ENCODE peak calls at places on chromosome 13, in nine cellular contexts. N, R, U, K, C, Y, P, M and E are unnamed samples.

GRCh38 chr13:111531505-111531904 is 211.1 kb downstream of the TEX29 start:
- DNase-seq in M (peak; percentile 20), N (no peak), K (no peak), C (no peak), U (peak; percentile 36), P (no peak), Y (no peak), R (no peak), E (peak; percentile 9)

GRCh38 chr13:78499802-78500201 is 103.5 kb downstream of the POU4F1 start:
- DNase-seq in P (no peak), Y (peak; percentile 68), M (no peak), C (no peak), K (no peak), N (no peak), R (no peak), U (no peak), E (no peak)

GRCh38 chr13:40583738-40584137 is 82.7 kb downstream of the FOXO1 start:
- DNase-seq in R (no peak), K (no peak), P (no peak), Y (no peak), N (no peak), C (no peak), U (no peak), M (no peak), E (no peak)

GRCh38 chr13:27526516-27526915 is 76.2 kb upstream of the MTIF3 start:
- DNase-seq in M (no peak), K (no peak), R (no peak), N (no peak), Y (no peak), P (no peak), C (no peak), U (no peak), E (no peak)

GRCh38 chr13:29754486-29754806 is 96.0 kb downstream of the UBL3 start:
- DNase-seq in U (no peak), N (no peak), R (no peak), K (peak; percentile 16), M (peak; percentile 33), P (no peak), Y (peak; percentile 79), C (no peak), E (no peak)

GRCh38 chr13:112605531-112605990 is 17.6 kb upstream of the TUBGCP3 start:
- DNase-seq in Y (peak; percentile 44), N (no peak), R (no peak), P (peak; percentile 68), M (no peak), C (no peak), K (no peak), U (no peak), E (no peak)

GRCh38 chr13:75996582-75996981 is 360.5 kb downstream of the LMO7 start:
- DNase-seq in R (no peak), C (no peak), M (no peak), N (no peak), P (no peak), K (no peak), Y (no peak), U (no peak), E (no peak)

GRCh38 chr13:42036711-42037110 is 11.7 kb upstream of the DGKH start:
- DNase-seq in U (no peak), R (no peak), P (no peak), Y (no peak), C (no peak), K (no peak), M (no peak), N (no peak), E (no peak)

GRCh38 chr13:66665991-66666390 is 564.1 kb downstream of the PCDH9 start:
- DNase-seq in K (peak; percentile 93), P (no peak), C (no peak), Y (peak; percentile 30), N (no peak), M (peak; percentile 77), R (no peak), U (peak; percentile 7), E (no peak)

GRCh38 chr13:60604058-60604457 is 207.0 kb downstream of the TDRD3 start:
- DNase-seq in P (no peak), N (no peak), C (no peak), R (no peak), M (no peak), U (no peak), Y (no peak), K (no peak), E (no peak)

GRCh38 chr13:44014501-44014900 is 134.8 kb downstream of the LACC1 start:
- DNase-seq in P (no peak), U (no peak), M (no peak), Y (no peak), N (no peak), R (no peak), C (no peak), K (no peak), E (no peak)

GRCh38 chr13:48531416-48532145 is 1.3 kb downstream of the RCBTB2 start:
- DNase-seq in K (no peak), Y (no peak), P (no peak), U (peak; percentile 31), C (no peak), N (no peak), R (no peak), M (no peak), E (peak; percentile 50)

GRCh38 chr13:111516712-111517640 is 196.5 kb downstream of the TEX29 start:
- DNase-seq in N (no peak), C (no peak), M (no peak), P (peak; percentile 59), Y (no peak), R (peak; percentile 25), U (no peak), K (no peak), E (no peak)

GRCh38 chr13:67229438-67230242 is 496 bp downstream of the PCDH9 start:
- DNase-seq in M (peak; percentile 20), P (no peak), C (no peak), U (no peak), Y (peak; percentile 10), R (no peak), K (no peak), N (no peak), E (no peak)

GRCh38 chr13:89496478-89496877 is 1825.3 kb downstream of the SLITRK5 start:
- DNase-seq in U (no peak), K (no peak), N (no peak), P (no peak), M (no peak), Y (no peak), R (no peak), C (no peak), E (no peak)

GRCh38 chr13:42875448-42876269 is 94.3 kb downstream of the FAM216B start:
- DNase-seq in Y (peak; percentile 91), M (peak; percentile 69), U (no peak), R (no peak), K (peak; percentile 56), N (no peak), P (no peak), C (no peak), E (no peak)

GRCh38 chr13:109862627-109863026 is 76.2 kb upstream of the IRS2 start:
- DNase-seq in N (no peak), C (no peak), P (no peak), M (peak; percentile 63), U (no peak), K (no peak), Y (no peak), R (no peak), E (no peak)

GRCh38 chr13:33018886-33019285 is 2.7 kb downstream of the KL start:
- DNase-seq in R (no peak), M (no peak), N (no peak), Y (no peak), C (no peak), K (no peak), U (no peak), P (no peak), E (no peak)
- H3K27me3 ChIP-seq in R (peaks cover 71% of the 10 kb centered on the region), M (peaks cover 24% of the 10 kb centered on the region), N (no peaks in the 10 kb centered on the region), Y (peaks cover 53% of the 10 kb centered on the region), C (no peaks in the 10 kb centered on the region), K (no peaks in the 10 kb centered on the region), U (peaks cover 8% of the 10 kb centered on the region), P (peaks cover 50% of the 10 kb centered on the region), E (peaks cover 7% of the 10 kb centered on the region)

DNA sequence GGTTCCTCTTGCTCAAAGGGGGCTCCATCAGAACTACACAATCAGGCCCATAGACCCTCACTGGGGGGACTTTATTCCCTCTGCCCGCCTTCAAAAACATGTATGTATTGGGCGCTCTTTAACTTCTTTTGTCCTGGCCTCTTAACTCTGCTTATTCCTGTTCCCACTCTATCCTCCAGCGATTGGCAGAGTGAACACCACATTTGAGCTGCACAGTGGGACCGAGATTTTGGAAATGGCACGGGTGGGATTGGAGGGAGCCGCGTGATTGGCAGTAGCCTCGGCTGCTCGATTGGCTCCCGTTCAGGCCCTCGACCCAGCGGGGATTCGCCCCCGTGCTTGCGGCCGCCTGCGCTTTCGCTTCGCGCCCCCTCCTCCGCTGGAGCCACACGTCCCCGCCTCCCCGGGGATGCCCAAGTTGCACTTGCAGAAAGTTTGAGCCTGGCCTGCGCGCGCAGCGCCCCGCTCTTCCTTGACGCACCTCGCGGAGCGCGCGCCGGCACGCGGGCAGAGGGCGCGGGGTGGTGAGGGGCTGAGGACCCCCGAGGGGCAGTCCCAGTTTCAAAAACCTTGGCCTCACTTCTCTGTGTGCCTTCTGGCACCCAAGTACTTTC is at the start of gene ZIC5:
- DNase-seq in C (no peak), Y (peak; percentile 93), M (no peak), U (no peak), R (peak; percentile 50), P (no peak), K (no peak), N (no peak), E (no peak)
- H3K27me3 ChIP-seq in C (peaks cover 98% of the 10 kb centered on the region), Y (peaks cover 56% of the 10 kb centered on the region), M (peaks cover 84% of the 10 kb centered on the region), U (peaks cover 74% of the 10 kb centered on the region), R (peaks cover 91% of the 10 kb centered on the region), P (peaks cover 99% of the 10 kb centered on the region), K (peaks cover 96% of the 10 kb centered on the region), N (peaks cover 98% of the 10 kb centered on the region), E (peaks cover 56% of the 10 kb centered on the region)

DNA sequence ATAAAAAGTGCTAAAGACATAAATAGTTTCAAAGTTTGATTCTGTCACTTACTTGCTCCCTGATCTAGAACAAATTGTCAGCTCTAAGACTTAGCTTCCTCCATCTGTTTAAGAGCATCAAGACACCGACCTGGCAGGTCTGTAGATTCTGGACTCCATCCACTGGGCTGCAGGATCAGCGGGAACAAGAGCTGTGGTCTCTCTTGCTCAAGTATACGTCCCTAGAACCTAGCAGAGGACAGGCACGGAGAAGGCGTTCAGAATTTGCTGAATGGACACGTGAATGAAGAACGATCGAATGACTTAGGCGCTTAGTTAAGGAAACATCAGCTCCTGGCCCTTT is 1.1 kb downstream of the DZIP1 start:
- DNase-seq in U (no peak), P (no peak), M (peak; percentile 60), C (no peak), R (no peak), K (no peak), N (no peak), Y (peak; percentile 43), E (no peak)
- H3K27me3 ChIP-seq in U (no peaks in the 10 kb centered on the region), P (peaks cover 58% of the 10 kb centered on the region), M (no peaks in the 10 kb centered on the region), C (no peaks in the 10 kb centered on the region), R (no peaks in the 10 kb centered on the region), K (no peaks in the 10 kb centered on the region), N (peaks cover 61% of the 10 kb centered on the region), Y (peaks cover 21% of the 10 kb centered on the region), E (peaks cover 10% of the 10 kb centered on the region)

DNA sequence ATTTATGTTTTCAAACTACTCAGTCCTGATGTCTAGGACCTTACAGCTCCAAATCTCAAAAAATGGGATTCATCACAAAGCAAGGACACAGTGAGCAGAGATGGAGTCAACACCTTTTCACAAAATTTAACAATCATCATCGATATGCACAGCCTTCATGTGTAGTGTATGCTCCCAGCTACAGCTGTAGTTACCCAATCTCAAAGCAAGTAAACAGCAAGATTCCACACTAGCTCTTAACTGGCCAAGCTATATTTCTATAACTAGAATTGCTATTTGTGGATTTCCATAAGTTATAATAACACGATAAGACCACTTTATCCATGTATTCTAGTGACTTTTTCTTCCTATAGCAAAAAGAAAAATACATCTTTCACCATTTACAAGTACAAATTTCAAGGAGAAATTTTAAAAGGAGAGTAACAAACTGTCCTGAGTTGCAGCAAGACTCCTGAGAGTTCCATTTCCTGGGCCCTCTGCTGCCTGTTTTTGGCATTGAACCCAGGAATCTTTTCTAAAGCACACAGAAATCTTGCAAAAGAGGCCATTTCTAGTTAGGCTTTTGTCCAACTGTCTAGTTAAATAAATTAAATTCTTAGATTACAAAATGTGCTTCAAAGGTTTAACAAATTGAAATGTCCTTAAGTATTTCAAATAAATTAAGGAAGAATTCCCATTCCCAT is 460.6 kb downstream of the FGF14 start:
- DNase-seq in R (no peak), U (no peak), K (no peak), Y (peak; percentile 57), M (peak; percentile 46), C (no peak), N (no peak), P (no peak), E (no peak)
- H3K27me3 ChIP-seq in R (no peaks in the 10 kb centered on the region), U (no peaks in the 10 kb centered on the region), K (no peaks in the 10 kb centered on the region), Y (no peaks in the 10 kb centered on the region), M (no peaks in the 10 kb centered on the region), C (no peaks in the 10 kb centered on the region), N (no peaks in the 10 kb centered on the region), P (no peaks in the 10 kb centered on the region), E (no peaks in the 10 kb centered on the region)